ENCODE peak calls at places on chromosomes 5 and 9, in eight cellular contexts. T is Calu3; P is heart right ventricle; R is naive thymus-derived CD4-positive, alpha-beta T cell; W is GM23338; Y is hypothalamus; B is endothelial cell; Z is stimulated activated CD8-positive, alpha-beta memory T cell treated with anti-CD3 and anti-CD28 coated beads, Interleukin-7, amount 100 ng/mL, for 24 hours. X is an unnamed sample.
A peak's percentile ranks its signal among the peaks of the same experiment; 100 is the strongest.

GRCh38 chr5:169668732-169669131 is 31.7 kb downstream of the DOCK2 start:
- DNase-seq in R (no peak), B (no peak), Z (no peak), Y (no peak), T (no peak), P (no peak), W (peak; percentile 29), X (no peak)

GRCh38 chr5:873328-873727 is 19.3 kb downstream of the BRD9 start:
- DNase-seq in B (no peak), Z (no peak), Y (no peak), T (no peak), P (no peak), W (no peak), R (no peak), X (no peak)

GRCh38 chr9:129419382-129419899 is 201.5 kb downstream of the C9orf50 start:
- DNase-seq in W (no peak), B (no peak), Z (no peak), Y (no peak), R (no peak), T (no peak), P (no peak), X (no peak)

GRCh38 chr9:22650145-22650544 is 203.5 kb downstream of the DMRTA1 start:
- DNase-seq in Z (no peak), B (no peak), P (no peak), R (no peak), Y (no peak), T (no peak), W (no peak), X (no peak)

GRCh38 chr5:153445875-153446567 is 44.4 kb upstream of the GRIA1 start:
- DNase-seq in R (no peak), P (no peak), Y (no peak), T (peak; percentile 4), Z (no peak), W (peak; percentile 17), B (no peak), X (no peak)

GRCh38 chr5:119070578-119070827 is 384 bp upstream of the DMXL1 start:
- DNase-seq in R (no peak), Z (no peak), B (no peak), W (peak; percentile 93), T (no peak), Y (no peak), P (no peak), X (peak; percentile 58)

GRCh38 chr9:75699017-75699416 is 191.5 kb upstream of the PCSK5 start:
- DNase-seq in T (no peak), Z (no peak), Y (no peak), W (no peak), B (no peak), R (no peak), P (no peak), X (no peak)

GRCh38 chr5:87686018-87686417 is 273.3 kb upstream of the CCNH start:
- DNase-seq in Y (no peak), Z (no peak), P (no peak), T (no peak), R (no peak), W (no peak), B (no peak), X (no peak)

GRCh38 chr5:11050596-11051304 is 289.7 kb upstream of the DAP start:
- DNase-seq in Z (no peak), W (no peak), P (no peak), T (no peak), Y (no peak), R (no peak), B (no peak), X (no peak)

GRCh38 chr5:123871373-123871772 is 359.4 kb downstream of the CSNK1G3 start:
- DNase-seq in T (no peak), Z (no peak), P (no peak), Y (no peak), B (no peak), R (no peak), W (no peak), X (no peak)

GRCh38 chr5:7756453-7756852 is 94.5 kb downstream of the CFAP90 start:
- DNase-seq in B (no peak), Y (no peak), T (no peak), P (no peak), R (no peak), W (no peak), Z (no peak), X (no peak)

GRCh38 chr5:102375256-102375655 is 79.2 kb upstream of the SLCO4C1 start:
- DNase-seq in W (no peak), T (no peak), R (no peak), B (no peak), Y (no peak), Z (no peak), P (no peak), X (no peak)

GRCh38 chr9:131839281-131840084 is 99.6 kb upstream of the RAPGEF1 start:
- DNase-seq in P (no peak), Y (no peak), T (no peak), R (peak; percentile 15), B (no peak), Z (no peak), W (no peak), X (peak; percentile 17)

GRCh38 chr9:121277518-121278275 is 9.7 kb downstream of the GSN start:
- DNase-seq in P (no peak), Z (no peak), T (no peak), W (no peak), R (no peak), Y (no peak), B (no peak), X (no peak)

GRCh38 chr9:35945341-35946018 is 12.5 kb downstream of the OR2S2 start:
- DNase-seq in R (peak; percentile 61), W (peak; percentile 94), Z (peak; percentile 50), B (peak; percentile 87), Y (no peak), P (peak; percentile 86), T (peak; percentile 72), X (no peak)

GRCh38 chr9:104227108-104227507 is 133.0 kb downstream of the SMC2 start:
- DNase-seq in Z (no peak), P (no peak), T (no peak), R (no peak), Y (no peak), B (no peak), W (no peak), X (no peak)

GRCh38 chr9:69122391-69123141 is 51.5 kb upstream of the TJP2 start:
- DNase-seq in Z (no peak), R (peak; percentile 9), B (no peak), P (no peak), Y (no peak), W (peak; percentile 82), T (peak; percentile 44), X (no peak)

GRCh38 chr9:122128007-122128406 is 31.6 kb downstream of the NDUFA8 start:
- DNase-seq in B (no peak), W (no peak), P (no peak), T (no peak), Z (no peak), R (no peak), Y (no peak), X (no peak)

GRCh38 chr9:124770359-124771020 is 621 bp downstream of the NR6A1 start:
- DNase-seq in T (peak; percentile 39), R (peak; percentile 9), P (no peak), W (peak; percentile 76), Z (no peak), Y (no peak), B (peak; percentile 44), X (no peak)

GRCh38 chr9:135447126-135447525 is 32.5 kb upstream of the PPP1R26 start:
- DNase-seq in Y (no peak), W (no peak), T (no peak), R (no peak), Z (no peak), P (no peak), B (no peak), X (no peak)

GRCh38 chr5:72221099-72221498 is 98.9 kb downstream of the MRPS27 start:
- DNase-seq in B (no peak), P (no peak), Y (no peak), W (no peak), T (no peak), Z (no peak), R (no peak), X (no peak)